ENCODE peak calls at places on chromosomes 11 and 22, in six cellular contexts. C, L, N, Z, G and H are unnamed samples.

GRCh38 chr22:44572414-44573207 is 74.6 kb upstream of the RTL6 start:
- DNase-seq in C (no peak), L (peak; percentile 48), N (no peak), Z (no peak), G (no peak), H (no peak)

GRCh38 chr11:66221012-66221411 is 47.4 kb upstream of the RAB1B start:
- DNase-seq in C (no peak), L (peak; percentile 52), N (no peak), Z (no peak), G (no peak), H (peak; percentile 34)

GRCh38 chr22:38228326-38228872 is 26.6 kb downstream of the MAFF start:
- DNase-seq in C (peak; percentile 60), L (no peak), N (no peak), Z (no peak), G (no peak), H (no peak)

GRCh38 chr11:131370090-131370751 is at the start of gene NTM:
- DNase-seq in C (peak; percentile 69), L (no peak), N (no peak), Z (no peak), G (peak; percentile 51), H (no peak)

GRCh38 chr11:35418847-35419712 is at the start of gene SLC1A2:
- DNase-seq in C (peak; percentile 31), L (no peak), N (no peak), Z (no peak), G (peak; percentile 29), H (peak; percentile 84)

GRCh38 chr11:47337229-47337924 is 15.1 kb downstream of the MYBPC3 start:
- DNase-seq in C (no peak), L (no peak), N (no peak), Z (no peak), G (peak; percentile 86), H (no peak)

GRCh38 chr11:122105009-122105828 is 10.8 kb downstream of the BLID start:
- DNase-seq in C (no peak), L (no peak), N (no peak), Z (no peak), G (peak; percentile 14), H (no peak)

GRCh38 chr22:44728761-44729261 is 23.6 kb upstream of the ARHGAP8 start:
- DNase-seq in C (no peak), L (no peak), N (no peak), Z (no peak), G (no peak), H (no peak)

GRCh38 chr11:65454696-65455456 is 32.3 kb downstream of the NEAT1 start:
- DNase-seq in C (peak; percentile 91), L (peak; percentile 95), N (no peak), Z (no peak), G (peak; percentile 87), H (peak; percentile 96)

GRCh38 chr11:110710520-110711381 is 1.5 kb downstream of the ARHGAP20 start:
- DNase-seq in C (peak; percentile 38), L (no peak), N (no peak), Z (no peak), G (no peak), H (peak; percentile 81)

GRCh38 chr22:47316020-47316419 is 553.6 kb downstream of the TBC1D22A start:
- DNase-seq in C (no peak), L (no peak), N (no peak), Z (no peak), G (no peak), H (no peak)

GRCh38 chr11:16603890-16604783 is 134.3 kb upstream of the C11orf58 start:
- DNase-seq in C (peak; percentile 42), L (no peak), N (no peak), Z (no peak), G (peak; percentile 27), H (peak; percentile 90)

GRCh38 chr11:62599069-62599696 is 2.5 kb downstream of the MTA2 start:
- DNase-seq in C (peak; percentile 100), L (peak; percentile 98), N (peak; percentile 81), Z (peak; percentile 98), G (peak; percentile 96), H (peak; percentile 98)

GRCh38 chr11:45798793-45799441 is 6.0 kb upstream of the SLC35C1 start:
- DNase-seq in C (peak; percentile 44), L (no peak), N (no peak), Z (no peak), G (no peak), H (no peak)

GRCh38 chr11:76107946-76108345 is 98.4 kb downstream of the WNT11 start:
- DNase-seq in C (no peak), L (no peak), N (no peak), Z (peak; percentile 69), G (no peak), H (no peak)

GRCh38 chr11:8604078-8604723 is 10.2 kb upstream of the STK33 start:
- DNase-seq in C (peak; percentile 100), L (peak; percentile 72), N (peak; percentile 100), Z (peak; percentile 94), G (peak; percentile 32), H (peak; percentile 90)

GRCh38 chr11:61730222-61730994 is 22.0 kb upstream of the MYRF start:
- DNase-seq in C (no peak), L (no peak), N (no peak), Z (no peak), G (peak; percentile 77), H (no peak)

GRCh38 chr11:62336949-62337681 is at the start of gene ASRGL1:
- DNase-seq in C (peak; percentile 47), L (peak; percentile 91), N (no peak), Z (peak; percentile 22), G (peak; percentile 78), H (peak; percentile 96)

GRCh38 chr11:66339163-66339675 is 3.0 kb upstream of the RIN1 start:
- DNase-seq in C (no peak), L (no peak), N (no peak), Z (no peak), G (no peak), H (peak; percentile 49)

GRCh38 chr22:44318751-44319150 is 6.0 kb upstream of the SHISAL1 start:
- DNase-seq in C (no peak), L (no peak), N (no peak), Z (no peak), G (no peak), H (no peak)

GRCh38 chr22:48779211-48779643 is 1048.4 kb downstream of the BRD1 start:
- DNase-seq in C (no peak), L (peak; percentile 36), N (no peak), Z (no peak), G (no peak), H (peak; percentile 74)

GRCh38 chr11:111476366-111476765 is 35.8 kb downstream of the BTG4 start:
- DNase-seq in C (no peak), L (no peak), N (no peak), Z (no peak), G (no peak), H (no peak)

GRCh38 chr11:131867457-131868257 is 497.2 kb downstream of the NTM start:
- DNase-seq in C (peak; percentile 91), L (no peak), N (peak; percentile 57), Z (peak; percentile 63), G (peak; percentile 77), H (peak; percentile 89)

GRCh38 chr11:55401011-55401410 is 33.2 kb downstream of the OR4A15 start:
- DNase-seq in C (no peak), L (no peak), N (no peak), Z (no peak), G (no peak), H (no peak)

GRCh38 chr11:58507355-58507754 is 550 bp downstream of the OR5B21 start:
- DNase-seq in C (no peak), L (no peak), N (no peak), Z (no peak), G (no peak), H (no peak)

GRCh38 chr11:35794850-35795249 is 132.3 kb downstream of the TRIM44 start:
- DNase-seq in C (peak; percentile 21), L (no peak), N (peak; percentile 33), Z (peak; percentile 56), G (no peak), H (no peak)

GRCh38 chr22:35480627-35481565 is 59.7 kb upstream of the RASD2 start:
- DNase-seq in C (no peak), L (no peak), N (no peak), Z (no peak), G (no peak), H (peak; percentile 64)